ENCODE peak calls at places on chromosomes 11 and 22, in four cellular contexts. U is WTC11, K is upper lobe of right lung, T is adipocyte. Y is an unnamed sample.

GRCh38 chr22:38135133-38135706 is 24.7 kb upstream of the BAIAP2L2 start:
- DNase-seq in K (peak), U (no peak), T (peak), Y (peak)

GRCh38 chr22:44782286-44782830 is 30.0 kb downstream of the ARHGAP8 start:
- DNase-seq in T (no peak), U (no peak), K (no peak), Y (no peak)

GRCh38 chr22:36816338-36816634 is 549 bp downstream of the PVALB start:
- DNase-seq in K (no peak), U (peak), T (no peak), Y (no peak)

GRCh38 chr11:67382481-67383136 is 9.2 kb upstream of the RAD9A start:
- DNase-seq in T (peak), K (peak), U (peak), Y (no peak)

GRCh38 chr11:69437001-69437875 is 44.2 kb upstream of the LINC01488 start:
- DNase-seq in K (peak), U (peak), T (no peak), Y (peak)

GRCh38 chr11:6658647-6659046 is 3.0 kb upstream of the DCHS1 start:
- DNase-seq in K (no peak), U (no peak), T (no peak), Y (no peak)

GRCh38 chr11:96426356-96427103 is 36.7 kb downstream of the JRKL start:
- DNase-seq in U (no peak), K (no peak), T (peak), Y (peak)

GRCh38 chr11:8597182-8597581 is 3.2 kb upstream of the STK33 start:
- DNase-seq in K (no peak), U (no peak), T (peak), Y (no peak)

GRCh38 chr11:58625826-58626460 is 3.5 kb downstream of the CNTF start:
- DNase-seq in U (no peak), K (no peak), T (peak), Y (no peak)

GRCh38 chr22:32083814-32084213 is 40.8 kb downstream of the SLC5A1 start:
- DNase-seq in U (no peak), T (no peak), K (no peak), Y (no peak)

GRCh38 chr11:93189462-93189861 is 8.3 kb downstream of the SLC36A4 start:
- DNase-seq in K (no peak), U (no peak), T (no peak), Y (no peak)

GRCh38 chr22:27137809-27138400 is 480.5 kb downstream of the MIAT start:
- DNase-seq in U (no peak), T (no peak), K (no peak), Y (no peak)

GRCh38 chr22:40015346-40015976 is 20.7 kb downstream of the FAM83F start:
- DNase-seq in U (no peak), K (no peak), T (no peak), Y (no peak)

GRCh38 chr22:48100685-48101417 is 1338.4 kb downstream of the TBC1D22A start:
- DNase-seq in T (no peak), K (no peak), U (no peak), Y (no peak)

GRCh38 chr11:20261526-20261925 is 101.3 kb upstream of the DBX1 start:
- DNase-seq in U (no peak), T (no peak), K (no peak), Y (no peak)